ENCODE peak calls at places on chromosomes 12 and 14, in seven cellular contexts. X is chondrocyte, L is omental fat pad, E is GM23338, Q is bronchial epithelial cell, T is colonic mucosa, N is IMR-90. Y is an unnamed sample.

GRCh38 chr14:99724939-99725773 is 41.1 kb downstream of the CYP46A1 start:
- DNase-seq in X (peak; percentile 87), L (peak; percentile 13), E (no peak), Q (no peak), T (no peak), N (no peak), Y (no peak)

GRCh38 chr14:88985654-88986053 is 161.2 kb downstream of the TTC8 start:
- DNase-seq in X (no peak), L (no peak), E (no peak), Q (no peak), T (no peak), N (no peak), Y (no peak)

GRCh38 chr12:84502907-84503787 is 409.5 kb downstream of the SLC6A15 start:
- DNase-seq in X (no peak), L (no peak), E (peak; percentile 87), Q (peak; percentile 69), T (peak; percentile 42), N (peak; percentile 72), Y (peak; percentile 16)

GRCh38 chr14:105204206-105204930 is 23.3 kb upstream of the NUDT14 start:
- DNase-seq in X (no peak), L (no peak), E (no peak), Q (peak; percentile 53), T (peak; percentile 49), N (no peak), Y (no peak)

GRCh38 chr14:55446127-55446736 is 5.8 kb upstream of the TBPL2 start:
- DNase-seq in X (no peak), L (no peak), E (peak; percentile 97), Q (peak; percentile 69), T (peak; percentile 80), N (peak; percentile 86), Y (peak; percentile 58)

GRCh38 chr12:57519758-57520007 is 631 bp downstream of the DDIT3 start:
- DNase-seq in X (no peak), L (no peak), E (no peak), Q (peak; percentile 12), T (no peak), N (no peak), Y (no peak)

GRCh38 chr12:89732511-89732910 is 23.9 kb upstream of the ATP2B1 start:
- DNase-seq in X (no peak), L (no peak), E (no peak), Q (no peak), T (no peak), N (no peak), Y (no peak)

GRCh38 chr14:103127861-103128598 is 4.8 kb downstream of the TNFAIP2 start:
- DNase-seq in X (peak; percentile 92), L (no peak), E (no peak), Q (no peak), T (peak; percentile 17), N (no peak), Y (no peak)

GRCh38 chr12:68109444-68110217 is 49.9 kb downstream of the IFNG start:
- DNase-seq in X (no peak), L (no peak), E (no peak), Q (no peak), T (no peak), N (no peak), Y (no peak)

GRCh38 chr12:64029013-64029857 is 184.7 kb downstream of the SRGAP1 start:
- DNase-seq in X (no peak), L (no peak), E (no peak), Q (no peak), T (no peak), N (peak; percentile 52), Y (no peak)

GRCh38 chr12:47819544-47819901 is 180 bp downstream of the HDAC7 start:
- DNase-seq in X (no peak), L (no peak), E (no peak), Q (no peak), T (no peak), N (no peak), Y (no peak)

GRCh38 chr14:95499354-95499750 is 17.1 kb downstream of the SYNE3 start:
- DNase-seq in X (no peak), L (no peak), E (no peak), Q (no peak), T (no peak), N (no peak), Y (no peak)

GRCh38 chr12:26150737-26151450 is 26.1 kb upstream of the BHLHE41 start:
- DNase-seq in X (no peak), L (no peak), E (no peak), Q (no peak), T (no peak), N (peak; percentile 79), Y (no peak)

GRCh38 chr12:26156201-26156871 is 31.5 kb upstream of the BHLHE41 start:
- DNase-seq in X (no peak), L (no peak), E (no peak), Q (no peak), T (no peak), N (no peak), Y (peak; percentile 63)

GRCh38 chr12:26156996-26157395 is 32.2 kb upstream of the BHLHE41 start:
- DNase-seq in X (no peak), L (no peak), E (no peak), Q (no peak), T (no peak), N (no peak), Y (no peak)

GRCh38 chr12:26152507-26153102 is 27.8 kb upstream of the BHLHE41 start:
- DNase-seq in X (no peak), L (no peak), E (no peak), Q (peak; percentile 8), T (no peak), N (no peak), Y (no peak)

DNA sequence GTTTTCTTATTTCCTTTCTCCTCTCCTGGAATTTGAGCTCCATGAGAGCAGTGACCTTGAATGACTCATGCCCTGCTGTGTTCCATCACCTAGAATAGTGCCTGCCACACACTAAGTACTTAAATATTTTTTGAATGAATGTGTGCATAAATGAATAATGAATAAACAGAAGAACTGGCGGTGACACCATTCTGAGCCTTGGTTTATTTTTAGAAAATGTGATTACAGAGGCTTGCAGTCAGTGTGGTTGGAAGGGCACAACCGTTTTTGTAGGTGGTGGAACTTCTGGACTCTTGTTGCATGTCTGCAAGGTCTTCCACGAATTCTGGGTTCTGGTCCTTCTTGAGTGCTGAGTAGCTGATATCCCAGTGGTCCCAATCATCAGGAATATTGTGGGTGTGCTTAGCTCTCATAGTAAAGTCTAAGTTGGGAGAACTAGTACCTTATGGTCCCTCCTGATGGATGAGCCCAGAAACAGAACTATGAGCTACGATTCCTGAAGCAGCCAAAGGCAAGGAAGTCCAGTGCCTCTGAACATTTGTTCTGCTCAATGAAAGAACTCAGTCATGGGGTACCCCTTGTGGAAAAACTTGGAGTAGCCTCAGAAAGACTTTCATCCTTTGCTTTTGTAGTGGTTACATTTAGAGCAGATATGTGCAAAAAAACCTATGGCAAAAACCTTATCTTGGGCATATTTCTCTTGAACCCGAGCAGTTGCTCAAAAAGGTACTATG is 28.8 kb upstream of the BHLHE41 start:
- DNase-seq in X (no peak), L (no peak), E (no peak), Q (peak; percentile 96), T (no peak), N (peak; percentile 97), Y (no peak)
- TF ChIP-seq CTCF in X (peak; percentile 51), L (no peak), E (no peak), Q (no peak), T (no peak), N (peak; percentile 20), Y (no peak)

DNA sequence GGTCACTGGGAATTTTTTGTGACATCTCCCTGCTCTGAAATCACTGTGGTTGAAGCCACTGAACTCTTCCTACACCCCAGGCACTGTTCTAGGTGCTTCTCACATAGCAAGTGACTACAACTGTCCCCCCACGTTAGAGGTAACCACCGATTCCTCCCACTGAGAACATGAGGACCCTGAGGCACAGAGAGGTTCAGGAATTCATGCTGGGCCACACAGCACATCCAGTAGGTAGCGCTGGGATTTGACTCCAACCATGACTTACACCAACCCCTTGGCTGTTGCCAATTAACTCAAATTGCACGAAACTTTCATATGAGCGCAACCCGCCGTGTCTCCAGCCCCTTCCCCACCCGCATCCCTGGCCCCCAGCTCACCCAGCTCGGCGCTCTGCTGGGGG is 105.2 kb downstream of the RFLNA start:
- DNase-seq in X (no peak), L (no peak), E (no peak), Q (no peak), T (no peak), N (no peak), Y (no peak)
- TF ChIP-seq CTCF in X (no peak), L (no peak), E (no peak), Q (no peak), T (no peak), N (no peak), Y (no peak)

GRCh38 chr14:22107734-22108133 is 434.1 kb upstream of the OR4E1 start:
- DNase-seq in X (no peak), L (no peak), E (no peak), Q (no peak), T (no peak), N (no peak), Y (no peak)

GRCh38 chr14:22112004-22112403 is 438.4 kb upstream of the OR4E1 start:
- DNase-seq in X (no peak), L (no peak), E (peak; percentile 63), Q (peak; percentile 21), T (peak; percentile 34), N (no peak), Y (peak; percentile 43)

GRCh38 chr14:22105643-22106042 is 432.0 kb upstream of the OR4E1 start:
- DNase-seq in X (no peak), L (no peak), E (no peak), Q (no peak), T (no peak), N (no peak), Y (no peak)

GRCh38 chr14:22104971-22105641 is 431.5 kb upstream of the OR4E1 start:
- DNase-seq in X (no peak), L (no peak), E (no peak), Q (no peak), T (no peak), N (no peak), Y (no peak)

GRCh38 chr14:22106700-22107697 is 433.4 kb upstream of the OR4E1 start:
- DNase-seq in X (no peak), L (no peak), E (no peak), Q (peak; percentile 92), T (no peak), N (peak; percentile 29), Y (no peak)
- TF ChIP-seq CTCF in X (no peak), L (no peak), E (peak; percentile 35), Q (no peak), T (no peak), N (no peak), Y (no peak)

DNA sequence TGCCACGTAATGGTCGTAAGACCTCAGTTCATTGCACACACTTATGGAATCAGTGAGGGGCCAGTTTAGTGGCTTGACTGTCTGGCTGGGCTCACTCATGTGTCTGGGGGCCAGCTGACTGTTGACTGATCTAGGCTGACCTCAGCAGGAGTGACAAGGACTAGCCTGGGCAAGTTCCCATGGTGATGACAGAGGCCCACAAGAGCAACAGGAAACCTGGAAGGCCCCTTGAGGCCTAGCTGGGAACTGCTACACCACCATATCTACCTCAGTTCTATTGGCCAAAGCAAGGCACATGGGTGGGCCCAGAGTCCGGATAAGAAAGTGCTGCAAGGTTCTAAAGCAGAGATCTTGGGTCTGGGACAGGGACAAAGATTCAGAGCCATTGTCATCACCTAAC is 21.3 kb upstream of the RFLNA start:
- DNase-seq in X (no peak), L (no peak), E (peak; percentile 77), Q (peak; percentile 87), T (no peak), N (peak; percentile 31), Y (peak; percentile 78)
- TF ChIP-seq CTCF in X (peak; percentile 51), L (no peak), E (peak; percentile 35), Q (peak; percentile 53), T (no peak), N (no peak), Y (no peak)

GRCh38 chr14:23727566-23728335 is 91.6 kb downstream of the DHRS2 start:
- DNase-seq in X (no peak), L (no peak), E (peak; percentile 80), Q (peak; percentile 73), T (no peak), N (peak; percentile 26), Y (peak; percentile 63)
- TF ChIP-seq CTCF in X (peak; percentile 77), L (no peak), E (peak; percentile 57), Q (peak; percentile 28), T (peak; percentile 40), N (peak; percentile 41), Y (peak; percentile 33)